ENCODE peak calls at places on chromosomes 5 and 9, in nine cellular contexts. S is fibroblast of mammary gland, O is small intestine, T is M059J, W is NCI-H1436, H is T-helper 2 cell, F is HS-27A, C is lung microvascular endothelial cell, P is HepG2. V is an unnamed sample.

GRCh38 chr9:135241381-135242380 is 154.2 kb downstream of the OLFM1 start:
- DNase-seq in S (no peak), P (no peak), F (no peak), W (no peak), O (peak; percentile 5), T (no peak), C (no peak), H (no peak), V (peak; percentile 7)

GRCh38 chr9:27600254-27600653 is 27.0 kb upstream of the C9orf72 start:
- DNase-seq in O (no peak), C (no peak), T (no peak), S (no peak), F (no peak), H (no peak), W (no peak), P (no peak), V (no peak)

GRCh38 chr9:76744336-76744735 is 19.9 kb upstream of the PCA3 start:
- DNase-seq in F (no peak), W (no peak), H (no peak), C (no peak), S (no peak), P (no peak), O (no peak), T (no peak), V (no peak)

GRCh38 chr9:134616341-134616740 is 25.3 kb upstream of the COL5A1 start:
- DNase-seq in S (peak; percentile 25), H (no peak), O (no peak), F (no peak), W (no peak), T (no peak), P (no peak), C (no peak), V (no peak)

GRCh38 chr9:29208670-29209069 is 1635.4 kb upstream of the C9orf72 start:
- DNase-seq in H (no peak), S (no peak), F (no peak), W (no peak), P (no peak), O (no peak), T (no peak), C (no peak), V (no peak)

GRCh38 chr9:95450171-95451107 is 66.3 kb downstream of the PTCH1 start:
- DNase-seq in H (no peak), C (no peak), O (no peak), F (no peak), P (no peak), S (no peak), W (no peak), T (no peak), V (no peak)

GRCh38 chr5:448061-448765 is 5.2 kb downstream of the EXOC3 start:
- DNase-seq in W (no peak), C (no peak), H (no peak), S (no peak), T (no peak), O (no peak), P (no peak), F (no peak), V (peak; percentile 56)

GRCh38 chr5:4804619-4805211 is 335.4 kb upstream of the ADAMTS16 start:
- DNase-seq in P (no peak), H (no peak), F (no peak), W (no peak), T (no peak), C (no peak), S (no peak), O (no peak), V (no peak)

GRCh38 chr5:59506285-59506877 is 387.1 kb downstream of the PDE4D start:
- DNase-seq in T (peak; percentile 26), S (peak; percentile 56), H (no peak), O (peak; percentile 27), C (peak; percentile 63), P (peak; percentile 6), W (peak; percentile 48), F (no peak), V (no peak)

GRCh38 chr5:151459680-151460079 is 12.3 kb downstream of the SLC36A1 start:
- DNase-seq in F (no peak), O (no peak), W (no peak), H (no peak), S (no peak), P (no peak), T (no peak), C (no peak), V (no peak)

GRCh38 chr5:123157797-123158528 is 68.9 kb downstream of the PRDM6 start:
- DNase-seq in T (peak; percentile 75), W (no peak), C (peak; percentile 40), F (no peak), S (peak; percentile 84), H (no peak), P (no peak), O (no peak), V (no peak)

GRCh38 chr9:91814214-91814613 is 135.8 kb downstream of the ROR2 start:
- DNase-seq in W (no peak), O (no peak), H (no peak), P (no peak), C (no peak), F (no peak), S (no peak), T (no peak), V (no peak)

GRCh38 chr5:109454726-109455505 is 45.1 kb upstream of the PJA2 start:
- DNase-seq in S (peak; percentile 69), W (no peak), P (no peak), F (no peak), H (no peak), C (peak; percentile 64), T (peak; percentile 72), O (no peak), V (no peak)

GRCh38 chr5:177131711-177132503 is 1.7 kb upstream of the NSD1 start:
- DNase-seq in C (no peak), P (no peak), W (no peak), T (peak; percentile 23), F (no peak), H (no peak), O (peak; percentile 33), S (no peak), V (no peak)

GRCh38 chr5:96823060-96823459 is 15.3 kb upstream of the ERAP1 start:
- DNase-seq in S (no peak), C (no peak), F (no peak), H (no peak), O (no peak), T (no peak), P (no peak), W (no peak), V (no peak)

GRCh38 chr9:17004500-17004899 is 130.3 kb upstream of the CNTLN start:
- DNase-seq in S (peak; percentile 78), P (no peak), T (peak; percentile 62), H (no peak), F (no peak), W (no peak), O (no peak), C (peak; percentile 3), V (no peak)

GRCh38 chr9:134415026-134415425 is 88.8 kb downstream of the RXRA start:
- DNase-seq in H (no peak), O (no peak), W (no peak), F (no peak), P (no peak), T (no peak), C (no peak), S (no peak), V (no peak)

GRCh38 chr5:59746261-59746765 is 147.2 kb downstream of the PDE4D start:
- DNase-seq in O (no peak), S (peak; percentile 89), H (no peak), T (peak; percentile 89), C (peak; percentile 60), P (no peak), W (no peak), F (no peak), V (no peak)

GRCh38 chr9:13221741-13222140 is 57.8 kb downstream of the MPDZ start:
- DNase-seq in S (no peak), T (no peak), F (no peak), C (no peak), W (no peak), O (no peak), H (no peak), P (no peak), V (no peak)

GRCh38 chr5:94778712-94779111 is 160.2 kb downstream of the SLF1 start:
- DNase-seq in S (no peak), F (no peak), C (no peak), T (no peak), H (no peak), O (no peak), P (no peak), W (no peak), V (no peak)

GRCh38 chr5:83871533-83872380 is 151.1 kb upstream of the HAPLN1 start:
- DNase-seq in T (no peak), P (no peak), S (no peak), W (no peak), C (no peak), O (no peak), F (no peak), H (no peak), V (no peak)

GRCh38 chr5:173517648-173518047 is 98.8 kb downstream of the BOD1 start:
- DNase-seq in W (no peak), T (no peak), C (no peak), P (no peak), H (no peak), F (no peak), O (no peak), S (no peak), V (no peak)

GRCh38 chr9:93673271-93673843 is 97.0 kb downstream of the PHF2 start:
- DNase-seq in W (no peak), F (no peak), P (no peak), S (peak; percentile 13), O (no peak), H (no peak), T (no peak), C (no peak), V (peak; percentile 86)

GRCh38 chr9:123718188-123718587 is 211.7 kb downstream of the DENND1A start:
- DNase-seq in O (peak; percentile 39), W (peak; percentile 24), F (no peak), T (no peak), H (no peak), P (no peak), S (no peak), C (no peak), V (no peak)

GRCh38 chr9:125985998-125986655 is 239.0 kb downstream of the PBX3 start:
- DNase-seq in F (no peak), O (no peak), S (no peak), T (no peak), W (no peak), P (no peak), H (no peak), C (no peak), V (no peak)

GRCh38 chr9:100575765-100576368 is 2.0 kb upstream of the CAVIN4 start:
- DNase-seq in C (peak; percentile 23), H (no peak), O (no peak), T (peak; percentile 81), W (no peak), P (no peak), S (peak; percentile 57), F (peak; percentile 49), V (no peak)

GRCh38 chr5:158933494-158934318 is 166.0 kb downstream of the EBF1 start:
- DNase-seq in S (no peak), C (no peak), W (no peak), H (no peak), T (no peak), P (no peak), O (no peak), F (no peak), V (no peak)